ENCODE peak calls at places on chromosomes 1 and 21, in nine cellular contexts. P is astrocyte of the spinal cord, X is choroid plexus epithelial cell, V is tibial nerve, I is colonic mucosa, Z is AG10803, N is fibroblast of pulmonary artery, E is suprapubic skin, K is right lobe of liver. H is an unnamed sample.

GRCh38 chr1:7401814-7402547 is 369.1 kb upstream of the VAMP3 start:
- DNase-seq in I (peak; percentile 14), X (peak; percentile 99), P (peak; percentile 99), E (peak; percentile 40), K (no peak), Z (peak; percentile 97), V (no peak), N (peak; percentile 89), H (peak; percentile 98)

GRCh38 chr1:231628207-231628876 is 1.8 kb downstream of the DISC1 start:
- DNase-seq in E (no peak), N (no peak), V (no peak), X (peak; percentile 38), I (no peak), K (no peak), Z (peak; percentile 45), P (no peak), H (peak; percentile 62)

GRCh38 chr1:112888630-112889029 is 67.4 kb downstream of the SLC16A1 start:
- DNase-seq in P (no peak), X (no peak), V (no peak), E (no peak), N (no peak), Z (no peak), K (no peak), I (no peak), H (no peak)

GRCh38 chr1:21302747-21303715 is 12.8 kb upstream of the ECE1 start:
- DNase-seq in E (no peak), P (peak; percentile 69), K (no peak), V (no peak), I (peak; percentile 85), Z (peak; percentile 96), N (peak; percentile 87), X (peak; percentile 87), H (peak; percentile 56)

GRCh38 chr1:231776006-231776707 is 149.6 kb downstream of the DISC1 start:
- DNase-seq in Z (peak; percentile 94), P (peak; percentile 70), K (no peak), I (no peak), X (peak; percentile 64), E (no peak), V (no peak), N (peak; percentile 61), H (no peak)

GRCh38 chr1:14255711-14256110 is 342.8 kb upstream of the KAZN start:
- DNase-seq in K (no peak), V (no peak), P (peak; percentile 45), Z (peak; percentile 3), I (no peak), X (peak; percentile 13), E (no peak), N (no peak), H (no peak)

GRCh38 chr1:64986903-64987871 is 20.8 kb upstream of the JAK1 start:
- DNase-seq in N (peak; percentile 28), Z (no peak), P (no peak), K (peak; percentile 52), X (peak; percentile 52), E (no peak), I (peak; percentile 46), V (no peak), H (no peak)

GRCh38 chr1:29883986-29884385 is 647.7 kb downstream of the PTPRU start:
- DNase-seq in Z (no peak), V (no peak), E (no peak), N (no peak), X (no peak), K (no peak), P (no peak), I (no peak), H (no peak)

GRCh38 chr1:180231506-180232420 is 1.7 kb downstream of the LHX4 start:
- DNase-seq in I (peak; percentile 37), Z (no peak), P (peak; percentile 43), N (peak; percentile 31), X (peak; percentile 63), K (no peak), V (no peak), E (peak; percentile 48), H (peak; percentile 56)

GRCh38 chr1:230012742-230013141 is 54.3 kb upstream of the GALNT2 start:
- DNase-seq in V (no peak), K (no peak), X (no peak), N (no peak), I (no peak), E (no peak), Z (no peak), P (no peak), H (no peak)

GRCh38 chr1:18907914-18908845 is 5.8 kb upstream of the ALDH4A1 start:
- DNase-seq in X (no peak), K (no peak), P (no peak), N (no peak), E (no peak), V (no peak), I (no peak), Z (no peak), H (no peak)

GRCh38 chr1:94037392-94038229 is 83.3 kb downstream of the ABCA4 start:
- DNase-seq in Z (no peak), E (no peak), K (no peak), P (no peak), N (no peak), X (no peak), I (no peak), V (no peak), H (peak; percentile 88)

GRCh38 chr1:156823210-156823790 is 6.7 kb upstream of the SH2D2A start:
- DNase-seq in I (no peak), N (no peak), E (no peak), V (no peak), Z (no peak), P (no peak), X (no peak), K (no peak), H (peak; percentile 55)

GRCh38 chr1:66402194-66402593 is 131.8 kb upstream of the SGIP1 start:
- DNase-seq in X (peak; percentile 62), V (peak; percentile 62), K (no peak), E (peak; percentile 76), N (peak; percentile 70), P (no peak), I (peak; percentile 40), Z (peak; percentile 78), H (no peak)

GRCh38 chr1:66400660-66401059 is 133.3 kb upstream of the SGIP1 start:
- DNase-seq in P (no peak), V (no peak), I (no peak), E (no peak), N (no peak), X (no peak), K (no peak), Z (no peak), H (peak; percentile 13)

GRCh38 chr1:66405046-66405445 is 128.9 kb upstream of the SGIP1 start:
- DNase-seq in Z (no peak), K (no peak), I (no peak), X (no peak), E (no peak), V (no peak), N (no peak), P (no peak), H (no peak)

GRCh38 chr1:66401244-66401643 is 132.7 kb upstream of the SGIP1 start:
- DNase-seq in N (no peak), X (no peak), V (no peak), K (no peak), Z (no peak), E (no peak), I (no peak), P (no peak), H (no peak)

DNA sequence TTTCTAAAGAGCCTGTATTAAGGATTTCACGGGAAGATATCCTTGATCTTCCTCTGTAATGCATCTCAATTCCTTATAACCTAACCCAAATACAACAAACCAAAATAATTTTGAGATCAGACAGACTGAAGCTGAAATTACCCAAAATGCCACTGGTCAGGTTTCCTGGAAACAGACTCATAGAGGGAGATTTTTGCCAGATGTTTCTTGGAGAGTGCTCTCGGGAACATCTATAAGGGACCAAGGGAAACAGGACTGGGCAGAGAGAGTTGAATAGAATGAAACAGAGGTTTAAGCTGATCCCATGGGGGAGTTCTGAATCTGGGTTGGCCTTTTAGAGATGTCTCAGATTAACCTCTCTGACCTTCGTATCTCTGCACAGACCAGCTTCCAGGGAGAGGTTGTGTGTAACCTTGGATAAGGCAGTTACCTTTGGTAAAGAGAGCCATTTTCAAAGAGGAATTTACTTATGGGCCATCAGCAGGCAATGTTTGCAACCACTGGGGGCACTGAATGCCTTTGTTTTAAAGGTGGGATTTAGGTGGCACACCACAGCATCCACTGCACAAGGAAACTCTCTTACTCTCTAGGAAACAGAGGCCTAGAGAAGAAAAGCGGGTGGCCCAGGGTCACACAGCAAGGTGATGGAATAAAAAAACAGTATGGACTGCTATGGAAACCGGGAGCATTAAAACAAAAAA is 130.8 kb upstream of the SGIP1 start:
- DNase-seq in N (no peak), X (no peak), V (no peak), E (no peak), Z (peak; percentile 30), P (no peak), K (no peak), I (no peak), H (no peak)
- TF ChIP-seq CTCF in N (no peak), X (peak; percentile 33), V (no peak), E (no peak), Z (no peak), P (no peak), K (no peak), I (no peak), H (no peak)

DNA sequence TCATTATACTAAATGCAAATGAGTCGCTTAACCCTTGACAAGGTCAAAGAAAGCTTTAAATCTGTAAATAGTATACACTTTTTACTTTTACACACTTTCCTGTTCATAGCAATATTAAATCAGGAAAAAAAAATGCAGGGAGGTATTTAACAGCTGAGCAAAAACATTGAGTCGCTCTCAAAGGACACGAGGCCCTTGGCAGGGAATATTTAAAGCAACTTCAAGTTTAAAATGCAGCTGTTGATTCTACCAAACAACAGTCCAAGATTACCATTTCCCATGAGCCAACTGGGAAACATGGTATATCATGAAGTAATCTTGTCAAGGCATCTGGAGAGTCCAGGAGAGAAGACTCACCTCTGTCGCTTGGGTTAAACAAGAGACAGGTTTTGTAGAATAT is 62.7 kb downstream of the CAPN2 start:
- DNase-seq in K (no peak), E (no peak), N (peak; percentile 75), Z (no peak), I (peak; percentile 6), V (no peak), P (peak; percentile 83), X (peak; percentile 82), H (peak; percentile 22)
- H3K4me3 ChIP-seq in K (no peak overlapping the region), E (no peak overlapping the region), N (no peak overlapping the region), Z (no peak overlapping the region), I (no peak overlapping the region), V (no peak overlapping the region), P (no peak overlapping the region), X (no peak overlapping the region), H (no peak overlapping the region)

DNA sequence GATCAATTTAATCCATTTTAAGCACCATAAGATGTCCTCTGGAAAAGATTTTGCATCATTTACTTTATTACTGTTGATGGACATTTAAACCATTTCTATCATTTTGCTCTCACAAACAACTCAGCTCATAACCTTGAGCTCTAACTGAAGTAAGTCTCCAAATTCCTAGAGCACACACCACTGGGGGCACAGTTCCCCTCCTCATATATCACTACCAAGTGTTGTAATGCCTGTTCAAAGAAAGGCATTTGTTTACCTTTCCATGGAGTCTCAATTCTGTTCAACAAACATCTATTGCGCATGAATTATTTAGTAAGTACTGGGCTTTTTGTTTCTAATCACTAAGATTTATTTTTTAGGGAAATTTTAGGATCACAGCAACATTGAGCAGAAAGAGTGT is 8.9 kb upstream of the OMA1 start:
- DNase-seq in Z (no peak), X (no peak), N (no peak), E (no peak), V (no peak), K (no peak), P (no peak), I (no peak), H (no peak)
- TF ChIP-seq CTCF in Z (no peak), X (no peak), N (no peak), E (no peak), V (no peak), K (no peak), P (no peak), I (no peak), H (no peak)

GRCh38 chr21:39181205-39181818 is 1.9 kb downstream of the PSMG1 start:
- DNase-seq in Z (peak; percentile 32), P (no peak), V (no peak), I (no peak), N (no peak), X (no peak), K (no peak), E (no peak), H (no peak)
- H3K4me3 ChIP-seq in Z (peak overlapping the region; percentile 92), P (no peak overlapping the region), V (no peak overlapping the region), I (no peak overlapping the region), N (peak overlapping the region; percentile 76), X (no peak overlapping the region), K (no peak overlapping the region), E (no peak overlapping the region), H (no peak overlapping the region)